ENCODE peak calls at places on chromosome 3, in seven cellular contexts. One of them, this sample, is unnamed.

GRCh38 chr3:139129892-139130291 is 85.2 kb upstream of the PRR23C start:
- DNase-seq in HepG2: no peak
- DNase-seq in GM12892: no peak
- DNase-seq in K562: no peak
- DNase-seq in GM12878: no peak
- DNase-seq in H1: no peak
- DNase-seq in SK-N-SH: no peak
- DNase-seq in this sample: no peak

GRCh38 chr3:123451186-123451585 is 2.3 kb upstream of the ADCY5 start:
- DNase-seq in GM12878: no peak
- DNase-seq in H1: no peak
- DNase-seq in GM12892: no peak
- DNase-seq in SK-N-SH: no peak
- DNase-seq in HepG2: peak; percentile 60
- DNase-seq in K562: no peak
- DNase-seq in this sample: no peak

GRCh38 chr3:177567833-177568232 is 370.6 kb upstream of the TBL1XR1 start:
- DNase-seq in K562: no peak
- DNase-seq in GM12892: no peak
- DNase-seq in HepG2: no peak
- DNase-seq in H1: no peak
- DNase-seq in SK-N-SH: no peak
- DNase-seq in GM12878: no peak
- DNase-seq in this sample: no peak

GRCh38 chr3:23650371-23651140 is 155.2 kb upstream of the UBE2E1 start:
- DNase-seq in GM12878: no peak
- DNase-seq in GM12892: no peak
- DNase-seq in HepG2: no peak
- DNase-seq in H1: no peak
- DNase-seq in K562: no peak
- DNase-seq in SK-N-SH: no peak
- DNase-seq in this sample: no peak

GRCh38 chr3:186193534-186194450 is 84.9 kb upstream of the ETV5 start:
- DNase-seq in K562: no peak
- DNase-seq in GM12892: no peak
- DNase-seq in HepG2: no peak
- DNase-seq in H1: peak; percentile 31
- DNase-seq in GM12878: no peak
- DNase-seq in SK-N-SH: peak; percentile 24
- DNase-seq in this sample: no peak

GRCh38 chr3:71997066-71997653 is 212.2 kb upstream of the PROK2 start:
- DNase-seq in GM12878: no peak
- DNase-seq in GM12892: no peak
- DNase-seq in SK-N-SH: no peak
- DNase-seq in HepG2: no peak
- DNase-seq in H1: no peak
- DNase-seq in K562: no peak
- DNase-seq in this sample: no peak

GRCh38 chr3:156637480-156638022 is 36.8 kb upstream of the TIPARP start:
- DNase-seq in K562: no peak
- DNase-seq in SK-N-SH: no peak
- DNase-seq in GM12892: no peak
- DNase-seq in GM12878: no peak
- DNase-seq in H1: no peak
- DNase-seq in HepG2: no peak
- DNase-seq in this sample: no peak

GRCh38 chr3:78907367-78907766 is 860.4 kb downstream of the ROBO1 start:
- DNase-seq in GM12892: no peak
- DNase-seq in SK-N-SH: no peak
- DNase-seq in GM12878: no peak
- DNase-seq in K562: no peak
- DNase-seq in HepG2: peak; percentile 55
- DNase-seq in H1: no peak
- DNase-seq in this sample: no peak

GRCh38 chr3:90221900-90222299 is 1114.5 kb downstream of the EPHA3 start:
- DNase-seq in SK-N-SH: no peak
- DNase-seq in H1: no peak
- DNase-seq in HepG2: no peak
- DNase-seq in GM12892: no peak
- DNase-seq in GM12878: no peak
- DNase-seq in K562: no peak
- DNase-seq in this sample: no peak

GRCh38 chr3:114496021-114496434 is 202.2 kb downstream of the TIGIT start:
- DNase-seq in GM12892: no peak
- DNase-seq in K562: no peak
- DNase-seq in H1: no peak
- DNase-seq in GM12878: no peak
- DNase-seq in HepG2: peak; percentile 10
- DNase-seq in SK-N-SH: no peak
- DNase-seq in this sample: no peak

GRCh38 chr3:172836390-172836997 is 86.0 kb downstream of the ECT2 start:
- DNase-seq in K562: peak; percentile 36
- DNase-seq in H1: no peak
- DNase-seq in GM12878: no peak
- DNase-seq in HepG2: peak; percentile 35
- DNase-seq in GM12892: no peak
- DNase-seq in SK-N-SH: peak; percentile 27
- DNase-seq in this sample: no peak

GRCh38 chr3:16203031-16203430 is 28.6 kb downstream of the GALNT15 start:
- DNase-seq in K562: no peak
- DNase-seq in SK-N-SH: no peak
- DNase-seq in H1: no peak
- DNase-seq in GM12892: no peak
- DNase-seq in HepG2: no peak
- DNase-seq in GM12878: no peak
- DNase-seq in this sample: no peak

GRCh38 chr3:76970006-76970680 is 69.8 kb upstream of the ROBO2 start:
- DNase-seq in GM12878: no peak
- DNase-seq in GM12892: no peak
- DNase-seq in K562: no peak
- DNase-seq in HepG2: no peak
- DNase-seq in H1: no peak
- DNase-seq in SK-N-SH: no peak
- DNase-seq in this sample: no peak

GRCh38 chr3:139588450-139588849 is 48.9 kb upstream of the RBP1 start:
- DNase-seq in HepG2: peak; percentile 39
- DNase-seq in SK-N-SH: peak; percentile 50
- DNase-seq in K562: peak; percentile 58
- DNase-seq in H1: no peak
- DNase-seq in GM12892: no peak
- DNase-seq in GM12878: no peak
- DNase-seq in this sample: no peak

GRCh38 chr3:69723389-69723788 is 15.9 kb upstream of the MITF start:
- DNase-seq in GM12892: no peak
- DNase-seq in K562: no peak
- DNase-seq in SK-N-SH: no peak
- DNase-seq in H1: no peak
- DNase-seq in HepG2: no peak
- DNase-seq in GM12878: no peak
- DNase-seq in this sample: no peak

GRCh38 chr3:81249540-81250029 is 511.9 kb downstream of the GBE1 start:
- DNase-seq in K562: no peak
- DNase-seq in GM12878: no peak
- DNase-seq in SK-N-SH: no peak
- DNase-seq in H1: no peak
- DNase-seq in HepG2: peak; percentile 97
- DNase-seq in GM12892: no peak
- DNase-seq in this sample: no peak

GRCh38 chr3:148093758-148094157 is 603.9 kb upstream of the AGTR1 start:
- DNase-seq in GM12892: no peak
- DNase-seq in HepG2: no peak
- DNase-seq in K562: no peak
- DNase-seq in SK-N-SH: no peak
- DNase-seq in H1: no peak
- DNase-seq in GM12878: no peak
- DNase-seq in this sample: no peak

GRCh38 chr3:13687409-13687989 is 138.6 kb downstream of the FBLN2 start:
- DNase-seq in HepG2: no peak
- DNase-seq in H1: no peak
- DNase-seq in GM12878: no peak
- DNase-seq in GM12892: no peak
- DNase-seq in SK-N-SH: no peak
- DNase-seq in K562: no peak
- DNase-seq in this sample: no peak

GRCh38 chr3:187777331-187778046 is 32.2 kb upstream of the BCL6 start:
- DNase-seq in H1: no peak
- DNase-seq in GM12892: no peak
- DNase-seq in SK-N-SH: no peak
- DNase-seq in K562: no peak
- DNase-seq in GM12878: peak; percentile 46
- DNase-seq in HepG2: no peak
- DNase-seq in this sample: no peak

GRCh38 chr3:149471991-149472390 is 2.5 kb upstream of the TM4SF4 start:
- DNase-seq in GM12892: no peak
- DNase-seq in GM12878: no peak
- DNase-seq in HepG2: no peak
- DNase-seq in H1: no peak
- DNase-seq in SK-N-SH: no peak
- DNase-seq in K562: no peak
- DNase-seq in this sample: no peak

GRCh38 chr3:185976100-185976499 is 38.3 kb upstream of the TRA2B start:
- DNase-seq in H1: no peak
- DNase-seq in K562: no peak
- DNase-seq in SK-N-SH: no peak
- DNase-seq in GM12892: no peak
- DNase-seq in HepG2: no peak
- DNase-seq in GM12878: no peak
- DNase-seq in this sample: no peak

GRCh38 chr3:111336511-111336910 is 205.5 kb upstream of the CD96 start:
- DNase-seq in GM12878: no peak
- DNase-seq in GM12892: no peak
- DNase-seq in HepG2: no peak
- DNase-seq in K562: no peak
- DNase-seq in H1: no peak
- DNase-seq in SK-N-SH: peak; percentile 20
- DNase-seq in this sample: no peak

GRCh38 chr3:185549111-185549510 is 3.3 kb downstream of the LIPH start:
- DNase-seq in GM12892: no peak
- DNase-seq in SK-N-SH: no peak
- DNase-seq in H1: no peak
- DNase-seq in GM12878: no peak
- DNase-seq in K562: peak; percentile 23
- DNase-seq in HepG2: no peak
- DNase-seq in this sample: no peak

GRCh38 chr3:48434591-48435222 is 4.8 kb upstream of the PLXNB1 start:
- DNase-seq in GM12892: no peak
- DNase-seq in H1: no peak
- DNase-seq in HepG2: no peak
- DNase-seq in K562: no peak
- DNase-seq in SK-N-SH: no peak
- DNase-seq in GM12878: no peak
- DNase-seq in this sample: no peak

GRCh38 chr3:190193210-190193609 is 72.5 kb upstream of the P3H2 start:
- DNase-seq in SK-N-SH: no peak
- DNase-seq in GM12878: no peak
- DNase-seq in H1: no peak
- DNase-seq in HepG2: no peak
- DNase-seq in K562: no peak
- DNase-seq in GM12892: no peak
- DNase-seq in this sample: no peak
- TF ChIP-seq TAF1 in SK-N-SH: no peak
- TF ChIP-seq TAF1 in GM12878: no peak
- TF ChIP-seq TAF1 in H1: no peak
- TF ChIP-seq TAF1 in HepG2: no peak
- TF ChIP-seq TAF1 in K562: no peak
- TF ChIP-seq TAF1 in GM12892: no peak
- TF ChIP-seq TAF1 in this sample: no peak

GRCh38 chr3:56357266-56357665 is 111.0 kb downstream of the ERC2 start:
- DNase-seq in SK-N-SH: no peak
- DNase-seq in HepG2: no peak
- DNase-seq in H1: no peak
- DNase-seq in GM12892: no peak
- DNase-seq in K562: no peak
- DNase-seq in GM12878: no peak
- DNase-seq in this sample: no peak
- TF ChIP-seq TAF1 in SK-N-SH: no peak
- TF ChIP-seq TAF1 in HepG2: no peak
- TF ChIP-seq TAF1 in H1: no peak
- TF ChIP-seq TAF1 in GM12892: no peak
- TF ChIP-seq TAF1 in K562: no peak
- TF ChIP-seq TAF1 in GM12878: no peak
- TF ChIP-seq TAF1 in this sample: no peak

GRCh38 chr3:127172211-127172610 is 20.7 kb upstream of the PRR23E start:
- DNase-seq in GM12892: no peak
- DNase-seq in SK-N-SH: no peak
- DNase-seq in H1: no peak
- DNase-seq in GM12878: no peak
- DNase-seq in K562: no peak
- DNase-seq in HepG2: no peak
- DNase-seq in this sample: no peak
- TF ChIP-seq TAF1 in GM12892: no peak
- TF ChIP-seq TAF1 in SK-N-SH: no peak
- TF ChIP-seq TAF1 in H1: no peak
- TF ChIP-seq TAF1 in GM12878: no peak
- TF ChIP-seq TAF1 in K562: no peak
- TF ChIP-seq TAF1 in HepG2: no peak
- TF ChIP-seq TAF1 in this sample: no peak

GRCh38 chr3:30670292-30670691 is 63.9 kb downstream of the TGFBR2 start:
- DNase-seq in GM12878: no peak
- DNase-seq in GM12892: no peak
- DNase-seq in K562: no peak
- DNase-seq in HepG2: no peak
- DNase-seq in H1: no peak
- DNase-seq in SK-N-SH: no peak
- DNase-seq in this sample: no peak

GRCh38 chr3:30666564-30667249 is 60.3 kb downstream of the TGFBR2 start:
- DNase-seq in K562: no peak
- DNase-seq in H1: no peak
- DNase-seq in HepG2: no peak
- DNase-seq in SK-N-SH: no peak
- DNase-seq in GM12878: no peak
- DNase-seq in GM12892: no peak
- DNase-seq in this sample: no peak

GRCh38 chr3:30667250-30667585 is 60.8 kb downstream of the TGFBR2 start:
- DNase-seq in HepG2: no peak
- DNase-seq in H1: peak; percentile 38
- DNase-seq in GM12892: no peak
- DNase-seq in SK-N-SH: no peak
- DNase-seq in GM12878: no peak
- DNase-seq in K562: no peak
- DNase-seq in this sample: no peak

GRCh38 chr3:30665539-30665938 is 59.1 kb downstream of the TGFBR2 start:
- DNase-seq in H1: no peak
- DNase-seq in K562: no peak
- DNase-seq in GM12878: no peak
- DNase-seq in GM12892: no peak
- DNase-seq in HepG2: no peak
- DNase-seq in SK-N-SH: no peak
- DNase-seq in this sample: no peak

DNA sequence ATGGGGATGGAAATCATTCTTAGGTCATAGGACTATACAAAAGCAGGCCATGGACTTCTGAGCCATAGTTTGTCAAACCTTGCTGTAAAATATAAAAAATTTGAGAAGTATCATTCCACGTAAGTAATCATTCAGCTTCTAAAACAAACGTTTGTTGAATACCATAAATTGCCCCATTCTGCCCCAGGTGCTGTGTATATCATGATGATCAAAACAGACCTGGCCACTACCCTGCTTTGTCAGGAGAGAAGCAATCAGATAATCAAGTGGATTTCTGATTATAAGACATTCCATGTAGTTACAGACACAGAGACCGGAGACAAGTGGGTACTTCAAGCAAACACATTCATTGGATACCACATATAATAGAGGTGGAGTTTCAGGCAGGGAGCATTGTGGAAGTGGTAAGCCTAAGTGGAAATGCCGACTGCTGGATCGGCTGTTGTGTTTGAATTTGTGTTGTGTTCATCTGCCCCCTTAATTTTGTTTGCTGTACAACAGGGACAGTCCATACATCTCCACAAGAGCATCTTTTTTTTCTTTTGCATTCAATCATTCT is 61.7 kb downstream of the TGFBR2 start:
- DNase-seq in GM12892: no peak
- DNase-seq in H1: no peak
- DNase-seq in K562: no peak
- DNase-seq in HepG2: no peak
- DNase-seq in GM12878: no peak
- DNase-seq in SK-N-SH: peak; percentile 6
- DNase-seq in this sample: no peak
- TF ChIP-seq TAF1 in GM12892: no peak
- TF ChIP-seq TAF1 in H1: no peak
- TF ChIP-seq TAF1 in K562: no peak
- TF ChIP-seq TAF1 in HepG2: no peak
- TF ChIP-seq TAF1 in GM12878: no peak
- TF ChIP-seq TAF1 in SK-N-SH: no peak
- TF ChIP-seq TAF1 in this sample: no peak